ENCODE peak calls at places on chromosomes 1 and 21, in six cellular contexts. One of them, this sample, is unnamed.

GRCh38 chr21:33115586-33116541 is 45.9 kb downstream of the OLIG1 start:
- DNase-seq in iPS-NIHi11: no peak
- DNase-seq in stimulated activated CD8-positive, alpha-beta memory T cell treated with anti-CD3 and anti-CD28 coated beads, Interleukin-7, amount 100 ng/mL, for 1 hour: no peak
- DNase-seq in germinal center: no peak
- DNase-seq in T-helper 2 cell: no peak
- DNase-seq in activated CD4-positive, alpha-beta memory T cell treated with anti-CD3 and anti-CD28 coated beads, Interleukin-2, amount 10 ng/mL, durations not matched to agents 7 days and 5 days: no peak
- DNase-seq in this sample: no peak

GRCh38 chr21:45570826-45571601 is 28.8 kb upstream of the SLC19A1 start:
- DNase-seq in iPS-NIHi11: no peak
- DNase-seq in stimulated activated CD8-positive, alpha-beta memory T cell treated with anti-CD3 and anti-CD28 coated beads, Interleukin-7, amount 100 ng/mL, for 1 hour: no peak
- DNase-seq in germinal center: no peak
- DNase-seq in T-helper 2 cell: no peak
- DNase-seq in activated CD4-positive, alpha-beta memory T cell treated with anti-CD3 and anti-CD28 coated beads, Interleukin-2, amount 10 ng/mL, durations not matched to agents 7 days and 5 days: no peak
- DNase-seq in this sample: no peak

GRCh38 chr21:14989359-14989758 is 75.4 kb downstream of the NRIP1 start:
- DNase-seq in iPS-NIHi11: no peak
- DNase-seq in stimulated activated CD8-positive, alpha-beta memory T cell treated with anti-CD3 and anti-CD28 coated beads, Interleukin-7, amount 100 ng/mL, for 1 hour: no peak
- DNase-seq in germinal center: no peak
- DNase-seq in T-helper 2 cell: no peak
- DNase-seq in activated CD4-positive, alpha-beta memory T cell treated with anti-CD3 and anti-CD28 coated beads, Interleukin-2, amount 10 ng/mL, durations not matched to agents 7 days and 5 days: no peak
- DNase-seq in this sample: no peak

GRCh38 chr21:45550552-45551210 is 8.4 kb upstream of the SLC19A1 start:
- DNase-seq in iPS-NIHi11: no peak
- DNase-seq in stimulated activated CD8-positive, alpha-beta memory T cell treated with anti-CD3 and anti-CD28 coated beads, Interleukin-7, amount 100 ng/mL, for 1 hour: no peak
- DNase-seq in germinal center: peak; percentile 50
- DNase-seq in T-helper 2 cell: peak; percentile 82
- DNase-seq in activated CD4-positive, alpha-beta memory T cell treated with anti-CD3 and anti-CD28 coated beads, Interleukin-2, amount 10 ng/mL, durations not matched to agents 7 days and 5 days: peak; percentile 61
- DNase-seq in this sample: no peak

GRCh38 chr1:222443566-222443965 is 104.3 kb downstream of the HHIPL2 start:
- DNase-seq in iPS-NIHi11: no peak
- DNase-seq in stimulated activated CD8-positive, alpha-beta memory T cell treated with anti-CD3 and anti-CD28 coated beads, Interleukin-7, amount 100 ng/mL, for 1 hour: no peak
- DNase-seq in germinal center: no peak
- DNase-seq in T-helper 2 cell: no peak
- DNase-seq in activated CD4-positive, alpha-beta memory T cell treated with anti-CD3 and anti-CD28 coated beads, Interleukin-2, amount 10 ng/mL, durations not matched to agents 7 days and 5 days: no peak
- DNase-seq in this sample: no peak

GRCh38 chr1:43885311-43885801 is 48.2 kb upstream of the ARTN start:
- DNase-seq in iPS-NIHi11: peak; percentile 83
- DNase-seq in stimulated activated CD8-positive, alpha-beta memory T cell treated with anti-CD3 and anti-CD28 coated beads, Interleukin-7, amount 100 ng/mL, for 1 hour: no peak
- DNase-seq in germinal center: no peak
- DNase-seq in T-helper 2 cell: no peak
- DNase-seq in activated CD4-positive, alpha-beta memory T cell treated with anti-CD3 and anti-CD28 coated beads, Interleukin-2, amount 10 ng/mL, durations not matched to agents 7 days and 5 days: no peak
- DNase-seq in this sample: no peak

GRCh38 chr1:208251015-208251414 is 6.8 kb upstream of the PLXNA2 start:
- DNase-seq in iPS-NIHi11: no peak
- DNase-seq in stimulated activated CD8-positive, alpha-beta memory T cell treated with anti-CD3 and anti-CD28 coated beads, Interleukin-7, amount 100 ng/mL, for 1 hour: no peak
- DNase-seq in germinal center: no peak
- DNase-seq in T-helper 2 cell: no peak
- DNase-seq in activated CD4-positive, alpha-beta memory T cell treated with anti-CD3 and anti-CD28 coated beads, Interleukin-2, amount 10 ng/mL, durations not matched to agents 7 days and 5 days: no peak
- DNase-seq in this sample: no peak

GRCh38 chr1:193104496-193104905 is 713 bp downstream of the GLRX2 start:
- DNase-seq in iPS-NIHi11: peak; percentile 58
- DNase-seq in stimulated activated CD8-positive, alpha-beta memory T cell treated with anti-CD3 and anti-CD28 coated beads, Interleukin-7, amount 100 ng/mL, for 1 hour: no peak
- DNase-seq in germinal center: peak; percentile 39
- DNase-seq in T-helper 2 cell: peak; percentile 16
- DNase-seq in activated CD4-positive, alpha-beta memory T cell treated with anti-CD3 and anti-CD28 coated beads, Interleukin-2, amount 10 ng/mL, durations not matched to agents 7 days and 5 days: peak; percentile 20
- DNase-seq in this sample: no peak

GRCh38 chr1:112636597-112637256 is 17.1 kb downstream of the CAPZA1 start:
- DNase-seq in iPS-NIHi11: no peak
- DNase-seq in stimulated activated CD8-positive, alpha-beta memory T cell treated with anti-CD3 and anti-CD28 coated beads, Interleukin-7, amount 100 ng/mL, for 1 hour: no peak
- DNase-seq in germinal center: no peak
- DNase-seq in T-helper 2 cell: peak; percentile 22
- DNase-seq in activated CD4-positive, alpha-beta memory T cell treated with anti-CD3 and anti-CD28 coated beads, Interleukin-2, amount 10 ng/mL, durations not matched to agents 7 days and 5 days: no peak
- DNase-seq in this sample: no peak

This sample was measured in omental fat pad.